ENCODE peak calls at places on chromosomes 6 and 20, in four cellular contexts. K is HepG2, V is K562, P is GM12878. F is an unnamed sample.

GRCh38 chr20:57661201-57662027 is 41.2 kb upstream of the ZBP1 start:
- DNase-seq in K (no peak), V (no peak), P (no peak), F (peak; percentile 5)

GRCh38 chr20:49526056-49526455 is 41.9 kb downstream of the PTGIS start:
- DNase-seq in K (no peak), V (no peak), P (no peak), F (no peak)

GRCh38 chr6:73969982-73970960 is 274.3 kb downstream of the CD109 start:
- DNase-seq in K (peak; percentile 52), V (peak; percentile 19), P (no peak), F (no peak)

GRCh38 chr6:109255946-109256628 is 126.2 kb downstream of the CD164 start:
- DNase-seq in K (no peak), V (no peak), P (no peak), F (no peak)

GRCh38 chr6:70280462-70280861 is 22.4 kb downstream of the COL9A1 start:
- DNase-seq in K (no peak), V (no peak), P (no peak), F (peak; percentile 23)

GRCh38 chr20:856361-856775 is 22.9 kb downstream of the FAM110A start:
- DNase-seq in K (no peak), V (no peak), P (no peak), F (no peak)

GRCh38 chr20:46275091-46275490 is 33.2 kb downstream of the CDH22 start:
- DNase-seq in K (no peak), V (no peak), P (no peak), F (no peak)

GRCh38 chr20:2816583-2817340 is 598 bp downstream of the TMEM239 start:
- DNase-seq in K (no peak), V (peak; percentile 38), P (no peak), F (peak; percentile 56)

GRCh38 chr6:17987576-17988421 is at the start of gene KIF13A:
- DNase-seq in K (peak; percentile 54), V (peak; percentile 90), P (no peak), F (peak; percentile 49)

GRCh38 chr6:153673214-153673613 is 365.8 kb upstream of the OPRM1 start:
- DNase-seq in K (no peak), V (no peak), P (no peak), F (no peak)

GRCh38 chr20:36455972-36456625 is 85.2 kb upstream of the MYL9 start:
- DNase-seq in K (no peak), V (no peak), P (no peak), F (no peak)

GRCh38 chr20:36449663-36450062 is 91.7 kb upstream of the MYL9 start:
- DNase-seq in K (no peak), V (no peak), P (no peak), F (no peak)

GRCh38 chr20:36454664-36455427 is 86.5 kb upstream of the MYL9 start:
- DNase-seq in K (peak; percentile 68), V (no peak), P (no peak), F (peak; percentile 50)
- TF ChIP-seq CREM in K (no peak), V (no peak), P (no peak), F (no peak)

GRCh38 chr6:62042444-62042843 is 243.6 kb downstream of the KHDRBS2 start:
- DNase-seq in K (no peak), V (no peak), P (no peak), F (no peak)
- TF ChIP-seq CREM in K (no peak), V (no peak), P (no peak), F (no peak)

DNA sequence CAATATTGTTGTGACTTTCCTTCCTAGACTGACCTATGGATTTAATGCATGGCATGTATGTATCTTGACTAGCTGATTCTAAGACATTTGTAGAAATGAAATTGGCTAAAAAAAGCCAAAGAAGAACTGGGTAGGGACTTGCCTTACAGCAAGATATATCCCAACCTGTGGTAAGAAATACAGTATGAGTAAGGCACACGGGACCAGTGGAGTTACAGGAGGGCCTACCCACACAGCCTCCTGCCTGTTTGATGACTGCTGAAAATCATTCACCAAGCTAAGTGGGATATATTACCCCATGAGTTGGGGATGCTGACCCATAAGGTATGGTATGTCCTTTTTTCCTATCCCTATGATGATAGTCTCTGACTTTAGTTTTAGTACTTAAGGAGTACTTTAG is 112.2 kb downstream of the INSM1 start:
- DNase-seq in K (no peak), V (no peak), P (no peak), F (no peak)
- TF ChIP-seq CREM in K (no peak), V (no peak), P (no peak), F (no peak)

DNA sequence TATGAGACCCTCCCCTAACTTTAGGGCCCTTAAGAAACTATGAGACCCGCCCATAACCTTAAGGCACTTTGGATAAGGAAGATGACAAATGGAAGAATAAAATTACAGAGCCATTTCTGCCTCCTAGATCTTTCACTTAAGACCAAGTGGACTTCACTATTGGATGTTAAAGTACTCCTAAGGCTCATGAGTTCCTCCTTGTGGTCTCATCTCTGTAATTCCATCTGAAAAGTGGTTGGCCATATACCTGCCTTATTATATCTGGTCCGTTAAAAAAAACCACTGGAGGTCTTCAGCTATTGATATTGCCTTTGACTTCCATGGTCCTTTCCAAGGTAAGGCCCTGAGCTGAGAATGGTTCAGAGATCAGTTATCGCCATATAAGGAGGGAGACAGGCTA is 310.3 kb downstream of the EYA4 start:
- DNase-seq in K (no peak), V (no peak), P (no peak), F (no peak)
- TF ChIP-seq CREM in K (no peak), V (no peak), P (no peak), F (no peak)

DNA sequence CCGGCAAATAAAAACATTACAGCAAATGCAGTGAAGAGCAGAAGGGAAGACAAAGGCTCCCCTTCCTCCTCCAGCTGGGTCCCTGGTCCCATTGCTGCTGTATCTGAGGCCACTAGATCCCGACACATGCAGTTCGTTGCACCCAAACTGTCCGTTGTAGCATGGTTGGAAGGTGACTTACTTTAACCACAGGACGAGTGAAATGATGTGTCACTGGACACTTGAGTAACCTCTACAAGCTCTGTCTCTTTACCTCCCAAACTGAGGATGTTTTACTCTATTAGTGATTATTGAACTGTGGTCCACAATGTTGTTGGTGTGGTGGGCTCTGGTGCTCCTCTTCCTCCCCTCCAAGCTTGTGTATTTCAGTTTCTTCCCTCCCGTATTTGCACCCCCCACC is 46.2 kb upstream of the ARMH2 start:
- DNase-seq in K (no peak), V (no peak), P (no peak), F (no peak)
- TF ChIP-seq CREM in K (no peak), V (no peak), P (no peak), F (no peak)

GRCh38 chr20:25038103-25038410 is 19.9 kb downstream of the ACSS1 start:
- DNase-seq in K (no peak), V (no peak), P (no peak), F (no peak)

GRCh38 chr20:25038591-25039015 is 19.3 kb downstream of the ACSS1 start:
- DNase-seq in K (no peak), V (no peak), P (no peak), F (no peak)

GRCh38 chr20:25035924-25036323 is 22.0 kb downstream of the ACSS1 start:
- DNase-seq in K (no peak), V (no peak), P (no peak), F (no peak)

GRCh38 chr20:25037288-25038102 is 20.4 kb downstream of the ACSS1 start:
- DNase-seq in K (no peak), V (no peak), P (no peak), F (no peak)

GRCh38 chr20:25036331-25036936 is 21.5 kb downstream of the ACSS1 start:
- DNase-seq in K (no peak), V (no peak), P (no peak), F (no peak)
- TF ChIP-seq CREM in K (no peak), V (no peak), P (no peak), F (no peak)

GRCh38 chr20:52420805-52421204 is 229.2 kb upstream of the ZFP64 start:
- DNase-seq in K (no peak), V (no peak), P (no peak), F (no peak)
- TF ChIP-seq CREM in K (no peak), V (no peak), P (no peak), F (no peak)